ENCODE peak calls at places on chromosome 9, in eight cellular contexts. One of them, this sample, is unnamed.

GRCh38 chr9:21615446-21615845 is 133.3 kb upstream of the IFNE start:
- DNase-seq in effector memory CD4-positive, alpha-beta T cell: no peak
- DNase-seq in A673: no peak
- DNase-seq in naive thymus-derived CD4-positive, alpha-beta T cell: no peak
- DNase-seq in mammary epithelial cell: no peak
- DNase-seq in tibial nerve: no peak
- DNase-seq in NCI-H1105: no peak
- DNase-seq in NCI-H1930: no peak
- DNase-seq in this sample: no peak

GRCh38 chr9:136748656-136749551 is 579 bp upstream of the LCN6 start:
- DNase-seq in effector memory CD4-positive, alpha-beta T cell: no peak
- DNase-seq in mammary epithelial cell: no peak
- DNase-seq in NCI-H1930: no peak
- DNase-seq in naive thymus-derived CD4-positive, alpha-beta T cell: no peak
- DNase-seq in A673: no peak
- DNase-seq in NCI-H1105: no peak
- DNase-seq in tibial nerve: no peak
- DNase-seq in this sample: no peak

GRCh38 chr9:118183571-118183970 is 479.4 kb downstream of the TLR4 start:
- DNase-seq in NCI-H1105: no peak
- DNase-seq in effector memory CD4-positive, alpha-beta T cell: no peak
- DNase-seq in mammary epithelial cell: no peak
- DNase-seq in A673: no peak
- DNase-seq in naive thymus-derived CD4-positive, alpha-beta T cell: no peak
- DNase-seq in tibial nerve: no peak
- DNase-seq in NCI-H1930: no peak
- DNase-seq in this sample: no peak

GRCh38 chr9:101977614-101978210 is 239.3 kb upstream of the GRIN3A start:
- DNase-seq in effector memory CD4-positive, alpha-beta T cell: no peak
- DNase-seq in NCI-H1930: no peak
- DNase-seq in tibial nerve: no peak
- DNase-seq in A673: peak
- DNase-seq in naive thymus-derived CD4-positive, alpha-beta T cell: peak
- DNase-seq in mammary epithelial cell: peak
- DNase-seq in NCI-H1105: no peak
- DNase-seq in this sample: peak

GRCh38 chr9:136545065-136545965 is 533 bp downstream of the NOTCH1 start:
- DNase-seq in mammary epithelial cell: peak
- DNase-seq in NCI-H1930: no peak
- DNase-seq in naive thymus-derived CD4-positive, alpha-beta T cell: peak
- DNase-seq in effector memory CD4-positive, alpha-beta T cell: peak
- DNase-seq in NCI-H1105: no peak
- DNase-seq in tibial nerve: no peak
- DNase-seq in A673: peak
- DNase-seq in this sample: no peak

GRCh38 chr9:132754236-132754635 is 84.0 kb downstream of the GTF3C4 start:
- DNase-seq in A673: no peak
- DNase-seq in NCI-H1105: no peak
- DNase-seq in tibial nerve: no peak
- DNase-seq in NCI-H1930: no peak
- DNase-seq in mammary epithelial cell: no peak
- DNase-seq in naive thymus-derived CD4-positive, alpha-beta T cell: no peak
- DNase-seq in effector memory CD4-positive, alpha-beta T cell: no peak
- DNase-seq in this sample: no peak

GRCh38 chr9:70073756-70074155 is 30.1 kb downstream of the MAMDC2 start:
- DNase-seq in NCI-H1105: no peak
- DNase-seq in A673: no peak
- DNase-seq in effector memory CD4-positive, alpha-beta T cell: no peak
- DNase-seq in mammary epithelial cell: no peak
- DNase-seq in naive thymus-derived CD4-positive, alpha-beta T cell: no peak
- DNase-seq in NCI-H1930: no peak
- DNase-seq in tibial nerve: no peak
- DNase-seq in this sample: no peak

GRCh38 chr9:34256104-34256503 is 73.0 kb downstream of the KIF24 start:
- DNase-seq in mammary epithelial cell: no peak
- DNase-seq in NCI-H1105: no peak
- DNase-seq in naive thymus-derived CD4-positive, alpha-beta T cell: no peak
- DNase-seq in tibial nerve: no peak
- DNase-seq in NCI-H1930: no peak
- DNase-seq in effector memory CD4-positive, alpha-beta T cell: no peak
- DNase-seq in A673: no peak
- DNase-seq in this sample: no peak

GRCh38 chr9:108186996-108187395 is 668.8 kb downstream of the ACTL7B start:
- DNase-seq in NCI-H1930: no peak
- DNase-seq in A673: no peak
- DNase-seq in effector memory CD4-positive, alpha-beta T cell: no peak
- DNase-seq in naive thymus-derived CD4-positive, alpha-beta T cell: no peak
- DNase-seq in NCI-H1105: no peak
- DNase-seq in mammary epithelial cell: no peak
- DNase-seq in tibial nerve: no peak
- DNase-seq in this sample: no peak

GRCh38 chr9:109852561-109852960 is 72.6 kb downstream of the PALM2AKAP2 start:
- DNase-seq in effector memory CD4-positive, alpha-beta T cell: no peak
- DNase-seq in naive thymus-derived CD4-positive, alpha-beta T cell: no peak
- DNase-seq in A673: no peak
- DNase-seq in mammary epithelial cell: no peak
- DNase-seq in NCI-H1930: no peak
- DNase-seq in tibial nerve: no peak
- DNase-seq in NCI-H1105: no peak
- DNase-seq in this sample: no peak

GRCh38 chr9:81596671-81597426 is 92.5 kb downstream of the TLE1 start:
- DNase-seq in mammary epithelial cell: no peak
- DNase-seq in NCI-H1930: no peak
- DNase-seq in NCI-H1105: no peak
- DNase-seq in A673: no peak
- DNase-seq in naive thymus-derived CD4-positive, alpha-beta T cell: no peak
- DNase-seq in effector memory CD4-positive, alpha-beta T cell: no peak
- DNase-seq in tibial nerve: no peak
- DNase-seq in this sample: no peak

GRCh38 chr9:114680266-114681011 is 1.6 kb downstream of the TEX48 start:
- DNase-seq in tibial nerve: no peak
- DNase-seq in NCI-H1930: no peak
- DNase-seq in mammary epithelial cell: no peak
- DNase-seq in NCI-H1105: no peak
- DNase-seq in A673: no peak
- DNase-seq in effector memory CD4-positive, alpha-beta T cell: no peak
- DNase-seq in naive thymus-derived CD4-positive, alpha-beta T cell: no peak
- DNase-seq in this sample: no peak

GRCh38 chr9:137164370-137165249 is 5.2 kb downstream of the LRRC26 start:
- DNase-seq in tibial nerve: no peak
- DNase-seq in naive thymus-derived CD4-positive, alpha-beta T cell: no peak
- DNase-seq in A673: no peak
- DNase-seq in mammary epithelial cell: no peak
- DNase-seq in effector memory CD4-positive, alpha-beta T cell: no peak
- DNase-seq in NCI-H1930: no peak
- DNase-seq in NCI-H1105: no peak
- DNase-seq in this sample: no peak

GRCh38 chr9:126703330-126704156 is 89.8 kb downstream of the LMX1B start:
- DNase-seq in tibial nerve: no peak
- DNase-seq in effector memory CD4-positive, alpha-beta T cell: no peak
- DNase-seq in mammary epithelial cell: no peak
- DNase-seq in NCI-H1105: no peak
- DNase-seq in NCI-H1930: no peak
- DNase-seq in A673: no peak
- DNase-seq in naive thymus-derived CD4-positive, alpha-beta T cell: no peak
- DNase-seq in this sample: no peak